ENCODE peak calls at places on chromosomes 13 and 19, in seven cellular contexts. O is astrocyte; D is left ventricle myocardium inferior; X is effector memory CD4-positive, alpha-beta T cell; N is GM23338; L is HCT116; M is heart right ventricle. U is an unnamed sample.

GRCh38 chr13:77079902-77080413 is 53.0 kb upstream of the FBXL3 start:
- DNase-seq in O (no peak), D (no peak), X (no peak), N (no peak), L (no peak), M (no peak), U (no peak)

GRCh38 chr13:38819053-38819452 is 132.2 kb downstream of the FREM2 start:
- DNase-seq in O (peak), D (no peak), X (no peak), N (no peak), L (no peak), M (no peak), U (no peak)

GRCh38 chr19:20164456-20164855 is 2.6 kb upstream of the ZNF486 start:
- DNase-seq in O (no peak), D (no peak), X (no peak), N (no peak), L (no peak), M (no peak), U (no peak)

GRCh38 chr13:99984463-99985242 is 3.1 kb downstream of the ZIC2 start:
- DNase-seq in O (no peak), D (no peak), X (no peak), N (peak), L (no peak), M (no peak), U (peak)

GRCh38 chr13:44022196-44022595 is 142.5 kb downstream of the LACC1 start:
- DNase-seq in O (peak), D (no peak), X (no peak), N (no peak), L (no peak), M (no peak), U (no peak)

GRCh38 chr13:90618133-90618532 is 729.4 kb upstream of the MIR17HG start:
- DNase-seq in O (no peak), D (no peak), X (no peak), N (peak), L (no peak), M (no peak), U (no peak)

GRCh38 chr19:11016591-11016990 is 55.8 kb downstream of the SMARCA4 start:
- DNase-seq in O (no peak), D (no peak), X (no peak), N (no peak), L (no peak), M (peak), U (no peak)

GRCh38 chr13:90645582-90645981 is 701.9 kb upstream of the MIR17HG start:
- DNase-seq in O (no peak), D (no peak), X (no peak), N (no peak), L (no peak), M (no peak), U (no peak)

GRCh38 chr13:23670793-23671192 is 100.6 kb downstream of the TNFRSF19 start:
- DNase-seq in O (no peak), D (no peak), X (no peak), N (no peak), L (no peak), M (no peak), U (no peak)
- H3K4me3 ChIP-seq in O (no peak), D (no peak), X (no peak), N (no peak), L (no peak), M (no peak), U (no peak)

GRCh38 chr19:3042545-3043267 is 13.6 kb upstream of the TLE2 start:
- DNase-seq in O (no peak), D (no peak), X (no peak), N (no peak), L (no peak), M (no peak), U (no peak)

GRCh38 chr19:3041302-3041701 is 12.2 kb upstream of the TLE2 start:
- DNase-seq in O (no peak), D (no peak), X (no peak), N (peak), L (no peak), M (no peak), U (peak)

GRCh38 chr19:3039641-3040077 is 10.6 kb upstream of the TLE2 start:
- DNase-seq in O (no peak), D (no peak), X (no peak), N (peak), L (peak), M (no peak), U (peak)

GRCh38 chr19:3039125-3039524 is 10.0 kb upstream of the TLE2 start:
- DNase-seq in O (no peak), D (no peak), X (no peak), N (no peak), L (no peak), M (no peak), U (no peak)

GRCh38 chr19:3041756-3042517 is 12.9 kb upstream of the TLE2 start:
- DNase-seq in O (no peak), D (no peak), X (no peak), N (peak), L (no peak), M (no peak), U (peak)
- H3K27ac ChIP-seq in O (no peak), D (no peak), X (no peak), N (no peak), L (no peak), M (no peak), U (no peak)

GRCh38 chr19:50147462-50148423 is 15.3 kb downstream of the IZUMO2 start:
- DNase-seq in O (peak), D (peak), X (peak), N (peak), L (peak), M (peak), U (peak)
- H3K4me3 ChIP-seq in O (peak), D (peak), X (peak), N (peak), L (peak), M (peak), U (peak)

GRCh38 chr13:49302222-49302621 is 54.5 kb downstream of the CDADC1 start:
- DNase-seq in O (no peak), D (no peak), X (no peak), N (no peak), L (no peak), M (no peak), U (no peak)
- H3K27ac ChIP-seq in O (no peak), D (peak), X (no peak), N (no peak), L (no peak), M (no peak), U (no peak)

GRCh38 chr19:41426116-41426841 is 895 bp downstream of the B3GNT8 start:
- DNase-seq in O (no peak), D (peak), X (no peak), N (no peak), L (no peak), M (no peak), U (no peak)
- H3K4me3 ChIP-seq in O (no peak), D (peak), X (no peak), N (peak), L (no peak), M (peak), U (peak)

GRCh38 chr19:16822648-16823047 is 6.5 kb upstream of the SIN3B start:
- DNase-seq in O (no peak), D (no peak), X (no peak), N (no peak), L (peak), M (no peak), U (no peak)
- H3K27ac ChIP-seq in O (no peak), D (no peak), X (no peak), N (peak), L (peak), M (no peak), U (no peak)

U was measured in endodermal cell.